ENCODE peak calls at places on chromosomes 13 and 19, in ten cellular contexts. L is heart left ventricle; S is colonic mucosa; T is CD8-positive, alpha-beta T cell; K is uterus; M is breast epithelium; N is psoas muscle; H is small intestine; W is CD8-positive, alpha-beta memory T cell; Q is left ventricle myocardium inferior. G is an unnamed sample. For H3K9me3, the result is how much of the 10 kb centered on the place peaks cover.

GRCh38 chr19:4506449-4507149 is 11.7 kb downstream of the PLIN4 start:
- DNase-seq in H (no peak), W (no peak), L (no peak), T (no peak), K (no peak), M (no peak), Q (no peak), S (no peak), N (no peak), G (no peak)

GRCh38 chr19:3544742-3545668 is 6.0 kb downstream of the TEKTIP1 start:
- DNase-seq in K (peak), S (peak), L (peak), M (no peak), H (peak), W (peak), T (peak), N (peak), Q (peak), G (peak)

GRCh38 chr19:8489591-8490394 is 12.6 kb downstream of the PRAM1 start:
- DNase-seq in N (no peak), S (no peak), H (no peak), L (peak), W (no peak), K (no peak), M (no peak), T (no peak), Q (no peak), G (no peak)

GRCh38 chr19:38308926-38309614 is 5.0 kb downstream of the C19orf33 start:
- DNase-seq in S (no peak), H (no peak), L (no peak), T (no peak), K (no peak), W (no peak), N (no peak), Q (no peak), M (no peak), G (no peak)

GRCh38 chr13:34412817-34413365 is 529.2 kb upstream of the NBEA start:
- DNase-seq in T (no peak), W (no peak), H (no peak), Q (no peak), S (no peak), L (no peak), K (no peak), N (no peak), M (no peak), G (no peak)

GRCh38 chr13:84500016-84500415 is 617.7 kb upstream of the SLITRK1 start:
- DNase-seq in T (no peak), N (no peak), K (no peak), H (no peak), L (no peak), S (no peak), Q (no peak), W (no peak), M (no peak), G (no peak)

GRCh38 chr13:97266328-97266727 is 44.2 kb downstream of the MBNL2 start:
- DNase-seq in W (no peak), S (no peak), H (no peak), M (no peak), T (no peak), K (no peak), L (no peak), Q (no peak), N (no peak), G (no peak)

GRCh38 chr19:45668342-45668871 is 386 bp downstream of the GIPR start:
- DNase-seq in W (no peak), T (peak), K (no peak), N (no peak), M (no peak), L (no peak), H (no peak), Q (no peak), S (peak), G (no peak)

GRCh38 chr19:17052439-17052838 is 22.8 kb downstream of the HAUS8 start:
- DNase-seq in S (peak), M (no peak), L (no peak), H (peak), W (no peak), N (no peak), Q (no peak), K (peak), T (peak), G (no peak)

GRCh38 chr19:7917292-7918061 is 2.7 kb upstream of the SNAPC2 start:
- DNase-seq in L (no peak), M (no peak), N (no peak), S (no peak), T (peak), W (peak), K (peak), Q (no peak), H (peak), G (peak)

GRCh38 chr13:47298506-47298905 is 401.7 kb upstream of the HTR2A start:
- DNase-seq in M (no peak), K (no peak), Q (no peak), S (no peak), L (no peak), W (no peak), H (no peak), N (no peak), T (no peak), G (no peak)

GRCh38 chr13:37540228-37540627 is 58.3 kb downstream of the POSTN start:
- DNase-seq in W (no peak), S (no peak), H (no peak), T (no peak), M (no peak), Q (no peak), L (no peak), K (no peak), N (no peak), G (no peak)

GRCh38 chr13:99051768-99052455 is 74.0 kb upstream of the DOCK9 start:
- DNase-seq in T (no peak), M (no peak), N (no peak), H (no peak), Q (no peak), S (no peak), W (no peak), L (no peak), K (no peak), G (no peak)

GRCh38 chr19:15091918-15092753 is 10.1 kb downstream of the OR1I1 start:
- DNase-seq in H (peak), K (peak), L (no peak), S (peak), T (peak), M (no peak), Q (no peak), N (no peak), W (no peak), G (no peak)

GRCh38 chr19:30163663-30164062 is 208.5 kb upstream of the ZNF536 start:
- DNase-seq in L (no peak), W (no peak), T (no peak), M (no peak), H (no peak), S (no peak), N (no peak), K (no peak), Q (peak), G (no peak)

GRCh38 chr19:33193864-33194362 is at the start of gene LRP3:
- DNase-seq in Q (peak), N (peak), T (no peak), K (no peak), M (no peak), L (peak), W (no peak), H (no peak), S (peak), G (no peak)

GRCh38 chr19:38047048-38047435 is 140.0 kb downstream of the SIPA1L3 start:
- DNase-seq in T (no peak), Q (no peak), K (no peak), N (no peak), H (no peak), L (no peak), W (no peak), M (no peak), S (no peak), G (no peak)

GRCh38 chr19:6118043-6118442 is 7.7 kb upstream of the RFX2 start:
- DNase-seq in Q (no peak), M (no peak), K (no peak), L (no peak), S (no peak), N (no peak), H (no peak), T (no peak), W (no peak), G (no peak)
- H3K9me3 ChIP-seq in Q (under half), M (under half), K (under half), L (under half), S (under half), N (under half), H (under half), T (under half), W (under half), G (under half)

GRCh38 chr13:18961383-18962117 is 220.1 kb downstream of the TUBA3C start:
- DNase-seq in W (no peak), S (no peak), L (no peak), H (no peak), N (no peak), T (no peak), M (no peak), Q (no peak), K (no peak), G (no peak)
- H3K9me3 ChIP-seq in W (under half), S (under half), L (under half), H (under half), N (under half), T (under half), M (under half), Q (under half), K (under half), G (under half)

GRCh38 chr19:23311551-23311950 is 61.4 kb upstream of the ZNF724 start:
- DNase-seq in K (no peak), W (no peak), S (no peak), T (no peak), L (no peak), Q (no peak), M (no peak), N (no peak), H (no peak), G (no peak)

GRCh38 chr19:23310729-23311211 is 60.6 kb upstream of the ZNF724 start:
- DNase-seq in N (no peak), Q (no peak), M (no peak), L (no peak), K (no peak), W (no peak), S (no peak), T (no peak), H (no peak), G (no peak)

GRCh38 chr19:23313196-23313595 is 63.0 kb upstream of the ZNF724 start:
- DNase-seq in W (no peak), K (no peak), N (no peak), T (no peak), S (no peak), H (no peak), L (no peak), Q (no peak), M (no peak), G (no peak)

GRCh38 chr19:23314505-23315241 is 64.5 kb upstream of the ZNF724 start:
- DNase-seq in Q (no peak), L (no peak), N (no peak), S (no peak), K (no peak), W (no peak), T (no peak), M (no peak), H (no peak), G (no peak)

DNA sequence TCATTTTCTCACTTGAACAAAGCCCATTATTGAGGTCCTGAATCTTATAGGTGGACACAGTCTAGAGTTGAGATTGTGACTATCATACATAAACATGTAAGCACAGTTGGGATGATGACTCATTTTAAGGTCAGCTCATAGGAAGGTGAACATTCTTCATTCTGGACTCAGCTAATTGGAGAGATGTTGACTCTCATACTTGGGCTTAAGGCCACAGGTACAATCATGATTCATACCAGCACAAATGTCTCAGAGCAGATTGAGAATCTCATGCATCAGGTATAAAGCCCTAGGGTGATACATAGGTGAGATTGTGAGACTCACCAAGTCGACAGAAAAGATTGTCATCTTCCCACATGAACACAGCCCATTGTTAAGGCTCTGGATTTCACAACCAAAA is 62.3 kb upstream of the ZNF724 start:
- DNase-seq in N (no peak), T (no peak), S (no peak), L (no peak), H (no peak), K (no peak), W (no peak), M (no peak), Q (no peak), G (no peak)
- H3K9me3 ChIP-seq in N (under half), T (under half), S (under half), L (under half), H (under half), K (under half), W (under half), M (under half), Q (under half), G (under half)

DNA sequence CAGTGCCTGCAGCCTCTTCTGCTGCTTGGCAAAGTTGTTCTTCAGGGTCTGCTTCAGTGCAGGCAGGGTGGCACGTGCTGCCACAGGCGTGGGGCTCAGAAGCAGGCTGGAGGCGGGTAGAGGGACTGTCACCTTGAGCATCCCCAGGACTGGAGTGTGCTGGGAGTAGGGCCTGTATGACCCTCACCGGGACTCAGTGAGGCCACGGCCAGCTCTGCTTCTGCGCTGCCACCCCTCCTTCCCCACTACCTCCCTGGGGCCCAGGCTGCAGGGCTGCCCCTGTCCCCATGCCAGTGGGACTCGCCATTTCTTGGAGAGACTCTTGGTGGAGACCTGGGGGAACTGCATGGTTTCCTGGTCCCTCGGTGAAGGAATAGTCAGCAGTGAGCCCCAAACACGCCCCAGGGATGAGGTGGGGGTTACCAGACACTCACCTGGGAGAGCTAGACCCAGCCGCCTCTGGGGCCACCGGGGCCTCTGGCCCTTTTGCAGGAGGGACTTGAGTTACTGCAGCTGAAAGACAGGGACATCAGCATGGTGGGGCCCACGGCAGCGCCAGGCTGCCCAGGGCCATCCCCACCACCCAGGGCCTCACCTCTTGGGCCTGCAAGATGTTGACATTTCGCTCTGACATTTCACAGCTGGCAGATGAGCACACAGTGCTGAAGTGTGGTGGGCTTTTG is 29.9 kb downstream of the TUBA3C start:
- DNase-seq in L (no peak), Q (no peak), M (no peak), H (no peak), T (no peak), W (no peak), S (no peak), N (no peak), K (no peak), G (no peak)
- H3K9me3 ChIP-seq in L (under half), Q (under half), M (under half), H (under half), T (under half), W (under half), S (under half), N (under half), K (under half), G (under half)

GRCh38 chr19:57466489-57466888 is 9.5 kb upstream of the VN1R1 start:
- DNase-seq in M (no peak), T (no peak), K (no peak), Q (peak), W (no peak), H (no peak), S (no peak), N (peak), L (no peak), G (no peak)
- H3K9me3 ChIP-seq in M (half or more), T (under half), K (half or more), Q (half or more), W (under half), H (under half), S (under half), N (half or more), L (under half), G (under half)

GRCh38 chr19:34962281-34962944 is 1.6 kb downstream of the ZNF792 start:
- DNase-seq in W (no peak), T (no peak), Q (no peak), N (no peak), M (no peak), H (peak), S (peak), L (no peak), K (peak), G (no peak)
- H3K9me3 ChIP-seq in W (half or more), T (under half), Q (half or more), N (under half), M (under half), H (under half), S (under half), L (under half), K (under half), G (under half)

DNA sequence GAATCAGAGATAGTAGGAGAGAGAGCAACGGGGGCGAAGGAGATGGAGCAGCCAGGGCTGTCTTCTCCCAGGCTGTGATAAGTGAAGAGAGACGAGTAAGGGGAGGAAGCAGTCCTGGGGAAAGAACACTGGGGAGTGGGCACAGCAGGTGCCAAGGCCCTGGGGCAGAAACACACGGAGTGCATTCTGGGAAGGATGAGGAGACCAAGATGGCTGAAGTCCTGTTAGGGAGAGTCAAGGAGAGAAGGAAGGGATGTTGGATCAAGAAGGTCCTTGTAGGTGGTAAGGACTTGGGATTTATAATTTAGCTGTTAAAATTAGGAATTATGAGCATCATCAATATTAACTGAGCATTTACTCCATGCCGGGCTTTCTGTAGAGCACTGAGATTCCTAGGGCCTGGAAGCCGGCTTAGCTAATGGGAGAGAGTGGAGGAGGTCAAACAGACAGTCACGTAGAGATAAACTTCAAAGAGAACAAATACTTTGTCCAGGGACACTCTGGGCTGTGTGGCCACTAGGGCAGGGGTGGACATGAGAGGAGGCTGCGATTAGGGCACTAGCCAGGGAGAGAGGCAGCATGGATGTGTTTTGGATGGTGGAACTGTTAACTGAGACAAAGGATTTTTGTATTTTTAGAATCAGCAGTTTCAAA is 134.2 kb upstream of the PEG3 start:
- DNase-seq in T (no peak), N (no peak), K (no peak), M (no peak), S (no peak), W (no peak), H (no peak), L (no peak), Q (no peak), G (no peak)
- H3K9me3 ChIP-seq in T (under half), N (under half), K (under half), M (under half), S (under half), W (under half), H (under half), L (under half), Q (under half), G (under half)

GRCh38 chr19:52415711-52416110 is 13.2 kb upstream of the ZNF534 start:
- DNase-seq in S (no peak), L (no peak), M (no peak), K (no peak), H (no peak), Q (no peak), W (no peak), N (no peak), T (no peak), G (no peak)
- H3K9me3 ChIP-seq in S (under half), L (under half), M (half or more), K (half or more), H (under half), Q (half or more), W (half or more), N (half or more), T (half or more), G (under half)

DNA sequence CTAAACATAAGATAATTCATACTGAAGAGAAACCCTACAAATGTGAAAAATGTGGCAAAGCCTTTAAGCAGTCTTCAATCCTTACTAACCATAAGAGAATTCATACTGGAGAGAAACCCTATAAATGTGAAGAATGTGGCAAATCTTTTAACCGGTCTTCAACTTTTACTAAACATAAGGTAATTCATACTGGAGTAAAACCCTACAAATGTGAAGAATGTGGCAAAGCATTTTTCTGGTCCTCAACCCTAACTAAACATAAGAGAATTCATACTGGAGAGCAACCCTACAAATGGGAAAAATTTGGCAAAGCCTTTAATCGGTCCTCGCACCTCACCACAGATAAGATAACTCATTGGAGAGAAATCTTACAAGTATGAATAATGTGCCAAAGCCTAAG is 40.6 kb downstream of the ZNF254 start:
- DNase-seq in S (no peak), W (no peak), K (no peak), T (no peak), N (no peak), L (no peak), M (no peak), Q (no peak), H (no peak), G (no peak)
- H3K9me3 ChIP-seq in S (under half), W (under half), K (half or more), T (under half), N (half or more), L (under half), M (half or more), Q (half or more), H (under half), G (under half)

G was measured in T-helper 17 cell.